ENCODE peak calls at places on chromosomes 1 and 21, in four cellular contexts. P is upper lobe of right lung, V is GM23248, G is lung. O is an unnamed sample.
A peak's percentile ranks its signal among the peaks of the same experiment; 100 is the strongest.

GRCh38 chr1:119481951-119482350 is 25.1 kb upstream of the HSD3B1 start:
- DNase-seq in P (no peak), V (no peak), G (no peak), O (no peak)

GRCh38 chr21:38956791-38957571 is 151.3 kb downstream of the ETS2 start:
- DNase-seq in P (no peak), V (peak; percentile 49), G (no peak), O (no peak)

GRCh38 chr1:85411567-85412312 is 53.2 kb downstream of the DDAH1 start:
- DNase-seq in P (no peak), V (peak; percentile 35), G (no peak), O (no peak)

GRCh38 chr21:46227811-46228344 is 696 bp downstream of the LSS start:
- DNase-seq in P (no peak), V (peak; percentile 36), G (no peak), O (no peak)

GRCh38 chr1:71089536-71090270 is 8.9 kb upstream of the ZRANB2 start:
- DNase-seq in P (no peak), V (peak; percentile 79), G (no peak), O (no peak)

GRCh38 chr1:217090073-217090911 is 367.1 kb upstream of the ESRRG start:
- DNase-seq in P (no peak), V (no peak), G (no peak), O (no peak)

GRCh38 chr1:204320413-204320812 is 39.3 kb downstream of the PLEKHA6 start:
- DNase-seq in P (no peak), V (peak; percentile 92), G (no peak), O (no peak)

GRCh38 chr1:32334274-32334861 is 1.7 kb downstream of the MARCKSL1 start:
- DNase-seq in P (no peak), V (no peak), G (no peak), O (no peak)

GRCh38 chr1:228077565-228078330 is 4.8 kb upstream of the ARF1 start:
- DNase-seq in P (peak; percentile 54), V (no peak), G (no peak), O (no peak)

GRCh38 chr21:22120616-22121266 is 1122.5 kb downstream of the NCAM2 start:
- DNase-seq in P (peak; percentile 37), V (peak; percentile 10), G (no peak), O (no peak)

GRCh38 chr1:235644693-235645305 is 4.8 kb downstream of the GNG4 start:
- DNase-seq in P (no peak), V (no peak), G (no peak), O (no peak)

GRCh38 chr1:184409011-184409410 is 22.2 kb downstream of the C1orf21 start:
- DNase-seq in P (no peak), V (peak; percentile 56), G (no peak), O (no peak)

GRCh38 chr1:220454155-220454777 is 73.7 kb upstream of the MARK1 start:
- DNase-seq in P (no peak), V (no peak), G (no peak), O (no peak)

GRCh38 chr1:91742848-91743292 is 143.1 kb downstream of the TGFBR3 start:
- DNase-seq in P (no peak), V (peak; percentile 71), G (no peak), O (peak; percentile 55)

GRCh38 chr1:109078317-109078716 is 2.5 kb upstream of the TAF13 start:
- DNase-seq in P (no peak), V (no peak), G (no peak), O (no peak)

GRCh38 chr1:117512728-117513321 is 93.0 kb upstream of the TENT5C start:
- DNase-seq in P (no peak), V (peak; percentile 58), G (no peak), O (no peak)

GRCh38 chr1:188888387-188888786 is 1589.3 kb downstream of the BRINP3 start:
- DNase-seq in P (no peak), V (no peak), G (no peak), O (no peak)

GRCh38 chr1:19926296-19927129 is 3.1 kb upstream of the PLA2G2E start:
- DNase-seq in P (no peak), V (no peak), G (no peak), O (no peak)

GRCh38 chr1:32992489-32993214 is 28.0 kb upstream of the RNF19B start:
- DNase-seq in P (peak; percentile 92), V (peak; percentile 97), G (peak; percentile 89), O (peak; percentile 76)

GRCh38 chr1:169110691-169111447 is 4.4 kb downstream of the ATP1B1 start:
- DNase-seq in P (peak; percentile 65), V (no peak), G (no peak), O (no peak)

DNA sequence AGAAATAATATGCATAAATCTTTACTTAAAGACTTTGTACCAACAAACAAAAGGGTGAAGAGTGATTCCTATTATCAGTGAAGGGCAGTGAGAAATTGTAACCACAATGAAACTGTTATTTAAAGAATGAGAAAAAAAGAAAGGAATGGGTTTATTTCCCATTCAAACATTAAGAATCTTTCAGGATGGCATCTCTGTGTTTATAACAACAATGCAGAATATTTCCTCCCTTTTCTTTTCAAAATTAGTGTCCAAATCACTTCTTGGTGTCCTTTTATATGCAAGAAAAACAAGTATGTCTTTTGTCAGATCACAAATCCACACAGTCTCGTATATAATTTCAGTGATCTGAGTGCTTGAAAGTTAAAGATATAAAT is 61.2 kb downstream of the PTPRC start:
- DNase-seq in P (no peak), V (no peak), G (no peak), O (no peak)
- H3K4me1 ChIP-seq in P (peaks cover 8% of the 10 kb centered on the region), V (peaks cover 11% of the 10 kb centered on the region), G (no peaks in the 10 kb centered on the region), O (no peaks in the 10 kb centered on the region)

DNA sequence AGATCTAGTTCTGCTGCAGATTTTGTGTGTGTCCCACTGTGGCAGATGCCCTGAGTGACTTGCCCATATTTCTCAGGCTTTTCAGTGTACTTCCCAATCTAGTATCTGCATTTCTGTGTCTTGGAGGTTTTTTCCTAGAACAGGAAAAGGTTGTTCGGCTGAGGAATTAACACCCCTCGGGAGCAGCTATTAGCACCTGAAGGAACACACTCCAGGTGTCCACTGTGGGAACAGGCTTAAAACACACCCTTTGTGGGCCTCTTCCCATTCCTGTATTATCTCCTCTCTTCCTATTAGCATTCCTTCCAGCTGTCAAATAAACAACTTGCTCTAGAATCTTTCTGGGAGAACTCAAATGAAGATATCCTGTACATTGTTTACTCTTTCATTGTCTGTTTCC is 178.3 kb downstream of the HMCN1 start:
- DNase-seq in P (no peak), V (no peak), G (no peak), O (no peak)
- H3K4me1 ChIP-seq in P (no peaks in the 10 kb centered on the region), V (no peaks in the 10 kb centered on the region), G (no peaks in the 10 kb centered on the region), O (no peaks in the 10 kb centered on the region)

GRCh38 chr1:3132685-3133084 is 63.7 kb downstream of the PRDM16 start:
- DNase-seq in P (no peak), V (no peak), G (no peak), O (no peak)

GRCh38 chr1:3127738-3128137 is 58.7 kb downstream of the PRDM16 start:
- DNase-seq in P (peak; percentile 78), V (no peak), G (peak; percentile 67), O (no peak)

GRCh38 chr1:3128431-3129132 is 59.6 kb downstream of the PRDM16 start:
- DNase-seq in P (no peak), V (no peak), G (no peak), O (no peak)

GRCh38 chr1:3129133-3129490 is 60.1 kb downstream of the PRDM16 start:
- DNase-seq in P (no peak), V (no peak), G (no peak), O (no peak)

DNA sequence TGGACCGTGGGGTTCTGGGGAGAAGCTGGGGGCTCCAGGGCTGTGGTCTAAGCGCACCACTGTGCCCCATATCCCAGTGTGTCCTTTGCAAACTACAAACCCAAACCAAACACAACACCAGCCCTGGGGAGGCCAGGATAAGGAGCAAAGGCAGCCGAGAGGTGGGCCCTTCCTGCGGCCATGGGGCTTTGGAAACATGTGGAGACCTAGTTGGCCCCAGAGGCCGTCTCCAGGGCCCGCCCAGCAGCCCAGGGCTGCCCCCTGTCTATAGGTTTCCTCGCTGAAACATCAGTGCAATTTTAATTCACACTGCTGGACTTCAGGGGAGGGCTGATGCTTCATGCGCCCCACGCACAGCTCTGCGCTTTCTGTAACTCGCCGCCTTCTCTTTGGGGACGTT is 61.3 kb downstream of the PRDM16 start:
- DNase-seq in P (no peak), V (no peak), G (no peak), O (no peak)
- H3K4me1 ChIP-seq in P (peaks cover 21% of the 10 kb centered on the region), V (no peaks in the 10 kb centered on the region), G (peaks cover 25% of the 10 kb centered on the region), O (peaks cover 4% of the 10 kb centered on the region)

DNA sequence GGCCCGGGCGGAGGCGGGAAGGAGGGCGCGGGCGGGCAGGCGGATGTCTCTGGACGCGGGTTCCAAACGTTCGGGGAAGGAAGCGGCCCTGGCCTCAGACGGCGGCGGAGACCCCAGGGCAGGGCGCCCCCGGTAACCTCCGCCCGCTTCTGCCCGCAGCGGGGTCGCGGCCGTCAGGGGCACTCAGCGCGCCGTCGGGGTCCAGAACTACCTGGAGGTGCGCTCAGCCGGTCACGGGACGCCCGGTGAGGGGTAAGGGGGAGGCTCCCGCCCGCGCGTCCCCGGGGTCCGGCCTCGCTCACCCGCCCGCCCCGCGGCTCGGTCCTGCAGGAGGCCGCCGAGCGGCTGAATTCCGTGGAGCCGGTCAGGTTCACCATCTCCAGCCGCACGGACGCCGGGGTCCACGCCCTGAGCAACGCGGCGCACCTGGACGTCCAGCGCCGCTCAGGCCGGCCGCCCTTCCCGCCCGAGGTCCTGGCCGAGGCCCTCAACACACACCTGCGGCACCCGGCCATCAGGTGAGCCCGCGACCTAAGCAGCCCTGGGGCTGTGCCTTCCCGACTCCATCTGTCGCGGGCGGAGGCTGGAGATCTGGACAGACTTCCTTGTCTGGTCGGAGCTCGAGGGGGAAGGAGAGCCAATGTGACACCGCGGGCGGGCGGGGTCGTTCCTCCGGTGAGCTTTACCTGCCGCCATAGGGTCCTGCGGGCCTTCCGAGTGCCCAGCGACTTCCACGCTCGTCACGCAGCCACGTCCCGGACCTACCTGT is 543 bp downstream of the PUSL1 start:
- DNase-seq in P (peak; percentile 77), V (peak; percentile 49), G (peak; percentile 42), O (peak; percentile 35)
- H3K4me1 ChIP-seq in P (peaks cover 41% of the 10 kb centered on the region), V (peaks cover 22% of the 10 kb centered on the region), G (peaks cover 33% of the 10 kb centered on the region), O (peaks cover 40% of the 10 kb centered on the region)

DNA sequence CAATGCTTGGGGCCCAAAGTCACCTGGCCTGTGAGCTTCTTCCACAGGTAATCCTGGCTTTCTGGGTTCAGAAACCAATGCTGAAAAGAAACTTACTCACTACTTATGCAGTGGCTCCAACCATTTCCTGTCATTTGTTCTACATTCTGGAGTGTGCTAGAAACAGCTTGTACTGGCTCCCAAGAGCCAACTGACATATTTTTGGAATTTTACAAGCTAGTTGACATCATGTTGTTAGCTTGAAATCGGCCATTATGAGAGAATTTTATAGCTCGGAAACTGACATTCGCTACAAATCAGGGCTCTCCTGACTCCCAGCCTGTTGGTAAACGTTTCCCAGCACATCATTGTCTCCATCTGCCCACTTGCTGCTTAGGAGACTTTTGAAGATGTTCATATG is 67.4 kb downstream of the DNTTIP2 start:
- DNase-seq in P (no peak), V (peak; percentile 31), G (no peak), O (no peak)
- H3K4me1 ChIP-seq in P (peaks cover 19% of the 10 kb centered on the region), V (peaks cover 63% of the 10 kb centered on the region), G (peaks cover 6% of the 10 kb centered on the region), O (no peaks in the 10 kb centered on the region)

DNA sequence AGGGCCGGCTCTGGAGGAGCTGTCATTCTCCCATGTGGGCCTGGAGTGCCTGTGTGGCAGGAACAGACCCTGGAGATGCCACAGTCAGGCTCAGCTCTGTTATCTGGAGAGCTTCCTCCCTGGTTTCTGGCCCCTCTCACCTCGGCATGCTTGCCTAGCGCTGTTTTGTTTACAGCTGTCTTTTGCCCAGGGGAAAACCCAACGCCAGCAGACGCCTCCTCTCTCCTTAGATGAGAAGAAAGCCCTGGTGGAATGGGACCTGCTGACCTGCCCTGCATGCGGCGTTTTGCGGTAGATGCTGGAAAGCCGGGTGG is 104.9 kb downstream of the CRYAA start:
- DNase-seq in P (peak; percentile 56), V (no peak), G (no peak), O (no peak)
- H3K4me1 ChIP-seq in P (peaks cover 15% of the 10 kb centered on the region), V (peaks cover 5% of the 10 kb centered on the region), G (peaks cover 3% of the 10 kb centered on the region), O (no peaks in the 10 kb centered on the region)